ENCODE peak calls at places on chromosomes 12 and 14, in seven cellular contexts. P, U, Q, E, W, A and F are unnamed samples.

GRCh38 chr14:85439696-85440328 is 90.1 kb upstream of the FLRT2 start:
- DNase-seq in A (no peak), Q (no peak), U (no peak), E (no peak), P (no peak), W (no peak), F (no peak)

GRCh38 chr12:11705010-11705409 is 55.5 kb downstream of the ETV6 start:
- DNase-seq in E (no peak), U (no peak), P (no peak), Q (no peak), A (no peak), W (no peak), F (no peak)

GRCh38 chr12:121678721-121679300 is 9.4 kb upstream of the MORN3 start:
- DNase-seq in P (no peak), E (no peak), U (no peak), Q (no peak), A (no peak), W (no peak), F (no peak)

GRCh38 chr14:105474478-105475268 is at the start of gene CRIP2:
- DNase-seq in E (peak), A (peak), Q (peak), P (no peak), W (no peak), U (peak), F (peak)

GRCh38 chr14:23141706-23142467 is 22.8 kb upstream of the CEBPE start:
- DNase-seq in A (no peak), Q (no peak), W (peak), U (peak), E (no peak), P (no peak), F (no peak)

GRCh38 chr12:113315358-113315757 is 19.6 kb downstream of the SLC8B1 start:
- DNase-seq in Q (no peak), W (no peak), P (no peak), U (no peak), A (no peak), E (no peak), F (no peak)

GRCh38 chr12:15984097-15984800 is 73.1 kb downstream of the DERA start:
- DNase-seq in Q (no peak), E (no peak), W (no peak), A (no peak), U (no peak), P (no peak), F (no peak)

GRCh38 chr12:90076851-90077319 is 368.2 kb upstream of the ATP2B1 start:
- DNase-seq in W (no peak), Q (no peak), U (no peak), E (no peak), A (no peak), P (no peak), F (no peak)

GRCh38 chr14:49621114-49621881 is 699 bp downstream of the MGAT2 start:
- DNase-seq in Q (no peak), E (peak), U (no peak), A (peak), P (peak), W (peak), F (no peak)

GRCh38 chr14:61252354-61253063 is 28.6 kb downstream of the TMEM30B start:
- DNase-seq in E (peak), U (peak), P (peak), Q (peak), W (no peak), A (peak), F (peak)

GRCh38 chr14:68926236-68926635 is 52.9 kb downstream of the ACTN1 start:
- DNase-seq in W (no peak), A (no peak), P (no peak), E (no peak), U (no peak), Q (no peak), F (no peak)

GRCh38 chr14:92603309-92604257 is 90.0 kb downstream of the RIN3 start:
- DNase-seq in A (no peak), U (no peak), Q (no peak), W (peak), E (peak), P (peak), F (peak)

GRCh38 chr14:56884617-56885016 is 74.3 kb upstream of the OTX2 start:
- DNase-seq in W (no peak), U (no peak), P (no peak), E (no peak), Q (no peak), A (no peak), F (no peak)

GRCh38 chr14:81392976-81393643 is 7.0 kb downstream of the STON2 start:
- DNase-seq in U (no peak), W (no peak), E (no peak), Q (no peak), A (no peak), P (no peak), F (no peak)